ENCODE peak calls at places on chromosome 3, in nine cellular contexts. F, P, T, M, I, R, A, G and V are unnamed samples.

GRCh38 chr3:24344784-24345439 is 149.7 kb downstream of the THRB start:
- DNase-seq in F (no peak), P (no peak), T (no peak), M (no peak), I (no peak), R (no peak), A (no peak), G (no peak), V (no peak)

GRCh38 chr3:5122741-5123706 is 932 bp downstream of the ARL8B start:
- DNase-seq in F (peak; percentile 78), P (no peak), T (peak; percentile 46), M (peak; percentile 62), I (peak; percentile 68), R (no peak), A (peak; percentile 32), G (peak; percentile 79), V (peak; percentile 36)

GRCh38 chr3:191158247-191158646 is 40.8 kb upstream of the OSTN start:
- DNase-seq in F (no peak), P (no peak), T (no peak), M (no peak), I (no peak), R (no peak), A (no peak), G (no peak), V (no peak)

GRCh38 chr3:113631143-113631542 is 65.3 kb downstream of the USF3 start:
- DNase-seq in F (no peak), P (no peak), T (no peak), M (no peak), I (no peak), R (no peak), A (no peak), G (no peak), V (no peak)

GRCh38 chr3:108552267-108553159 is 36.7 kb downstream of the CIP2A start:
- DNase-seq in F (no peak), P (peak; percentile 17), T (peak; percentile 29), M (peak; percentile 11), I (no peak), R (peak; percentile 19), A (no peak), G (peak; percentile 69), V (no peak)

GRCh38 chr3:188212308-188212969 is 58.5 kb downstream of the LPP start:
- DNase-seq in F (no peak), P (no peak), T (no peak), M (no peak), I (peak; percentile 83), R (no peak), A (no peak), G (peak; percentile 46), V (no peak)

GRCh38 chr3:52077900-52078299 is 21.5 kb upstream of the DUSP7 start:
- DNase-seq in F (no peak), P (no peak), T (no peak), M (no peak), I (no peak), R (no peak), A (no peak), G (no peak), V (no peak)

GRCh38 chr3:29274667-29275066 is 6.2 kb upstream of the RBMS3 start:
- DNase-seq in F (no peak), P (no peak), T (no peak), M (no peak), I (no peak), R (no peak), A (no peak), G (no peak), V (no peak)

GRCh38 chr3:156814295-156814694 is 11.9 kb upstream of the LEKR1 start:
- DNase-seq in F (no peak), P (no peak), T (no peak), M (no peak), I (no peak), R (no peak), A (no peak), G (no peak), V (no peak)

GRCh38 chr3:101781166-101781565 is 2.2 kb downstream of the NXPE3 start:
- DNase-seq in F (no peak), P (no peak), T (no peak), M (no peak), I (no peak), R (no peak), A (no peak), G (peak; percentile 13), V (no peak)

GRCh38 chr3:18891641-18892040 is 256.7 kb upstream of the KCNH8 start:
- DNase-seq in F (no peak), P (no peak), T (no peak), M (no peak), I (no peak), R (no peak), A (no peak), G (no peak), V (no peak)

GRCh38 chr3:123314409-123315270 is 112.9 kb downstream of the SEC22A start:
- DNase-seq in F (no peak), P (no peak), T (no peak), M (no peak), I (no peak), R (no peak), A (no peak), G (peak; percentile 99), V (no peak)

GRCh38 chr3:48155122-48155521 is 33.1 kb downstream of the CDC25A start:
- DNase-seq in F (no peak), P (no peak), T (no peak), M (no peak), I (no peak), R (peak; percentile 69), A (no peak), G (no peak), V (no peak)

GRCh38 chr3:8443829-8444791 is 57.5 kb upstream of the LMCD1 start:
- DNase-seq in F (peak; percentile 91), P (peak; percentile 93), T (peak; percentile 97), M (peak; percentile 76), I (peak; percentile 86), R (peak; percentile 63), A (peak; percentile 88), G (peak; percentile 90), V (peak; percentile 94)

GRCh38 chr3:61562042-61562809 is 855 bp downstream of the PTPRG start:
- DNase-seq in F (peak; percentile 68), P (no peak), T (peak; percentile 8), M (peak; percentile 74), I (peak; percentile 65), R (no peak), A (peak; percentile 13), G (no peak), V (no peak)

DNA sequence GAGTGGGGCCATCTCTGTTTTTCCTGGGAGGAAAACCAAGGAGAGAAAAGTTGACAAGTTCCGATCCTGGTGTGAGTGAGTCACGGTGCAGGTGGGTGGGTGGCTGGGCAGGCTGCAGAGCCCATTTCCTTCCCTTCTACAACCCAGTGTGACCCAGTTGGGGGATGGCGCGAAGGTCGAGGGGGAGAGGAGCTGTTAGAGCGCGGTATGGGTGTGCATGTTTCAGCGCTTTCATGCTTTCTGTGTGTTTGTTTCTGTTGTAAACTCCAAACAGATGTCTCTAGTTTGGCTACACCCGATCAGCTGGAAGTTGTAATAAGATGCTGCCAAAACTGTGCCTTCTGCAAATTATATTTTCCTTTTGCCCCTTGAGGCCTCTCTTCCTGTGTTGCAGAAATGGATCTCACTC is 3.8 kb downstream of the FAM43A start:
- DNase-seq in F (no peak), P (no peak), T (no peak), M (no peak), I (no peak), R (no peak), A (no peak), G (no peak), V (peak; percentile 24)
- TF ChIP-seq POLR2AphosphoS5 in F (no peak), P (peak; percentile 11), T (no peak), M (no peak), I (peak; percentile 25), R (no peak), A (no peak), G (no peak), V (no peak)

DNA sequence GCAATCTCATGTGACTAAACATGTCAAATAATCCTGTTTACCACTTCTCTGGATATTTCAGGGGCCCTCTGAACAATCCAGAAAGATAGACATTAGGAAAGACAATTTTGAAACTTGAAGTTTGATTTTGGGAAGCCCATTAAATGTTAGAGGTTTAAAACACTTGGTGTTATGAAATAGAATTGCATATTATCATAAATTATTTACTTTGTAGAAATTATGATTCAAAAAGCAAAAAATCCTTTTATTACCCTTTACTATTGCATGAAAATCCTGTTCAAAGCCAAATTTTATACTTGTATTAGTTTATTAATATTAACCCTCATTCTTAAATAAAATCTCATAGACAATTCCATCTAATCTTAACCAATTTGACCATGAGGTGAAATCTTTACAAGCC is 1091.5 kb upstream of the ALCAM start:
- DNase-seq in F (no peak), P (no peak), T (no peak), M (no peak), I (no peak), R (no peak), A (no peak), G (no peak), V (no peak)
- H3K27ac ChIP-seq in F (no peak overlapping the region), P (no peak overlapping the region), T (no peak overlapping the region), M (no peak overlapping the region), I (no peak overlapping the region), R (no peak overlapping the region), A (no peak overlapping the region), G (no peak overlapping the region), V (no peak overlapping the region)

GRCh38 chr3:13416002-13416793 is 3.9 kb downstream of the NUP210 start:
- DNase-seq in F (no peak), P (no peak), T (no peak), M (no peak), I (no peak), R (no peak), A (no peak), G (peak; percentile 69), V (no peak)

GRCh38 chr3:13408890-13409289 is 11.2 kb downstream of the NUP210 start:
- DNase-seq in F (no peak), P (no peak), T (no peak), M (no peak), I (no peak), R (no peak), A (no peak), G (no peak), V (no peak)

GRCh38 chr3:13411186-13411860 is 8.8 kb downstream of the NUP210 start:
- DNase-seq in F (no peak), P (no peak), T (no peak), M (no peak), I (peak; percentile 36), R (no peak), A (no peak), G (no peak), V (no peak)

GRCh38 chr3:13415236-13416001 is 4.7 kb downstream of the NUP210 start:
- DNase-seq in F (no peak), P (no peak), T (no peak), M (no peak), I (no peak), R (no peak), A (no peak), G (no peak), V (no peak)

GRCh38 chr3:13414040-13414729 is 5.9 kb downstream of the NUP210 start:
- DNase-seq in F (no peak), P (no peak), T (no peak), M (no peak), I (no peak), R (no peak), A (peak; percentile 77), G (no peak), V (peak; percentile 56)
- H3K4me1 ChIP-seq in F (peaks cover 4% of the 10 kb centered on the region), P (peaks cover 6% of the 10 kb centered on the region), T (peaks cover 2% of the 10 kb centered on the region), M (peaks cover 25% of the 10 kb centered on the region), I (no peaks in the 10 kb centered on the region), R (peaks cover 64% of the 10 kb centered on the region), A (peaks cover 4% of the 10 kb centered on the region), G (peaks cover 12% of the 10 kb centered on the region), V (peaks cover 7% of the 10 kb centered on the region)

DNA sequence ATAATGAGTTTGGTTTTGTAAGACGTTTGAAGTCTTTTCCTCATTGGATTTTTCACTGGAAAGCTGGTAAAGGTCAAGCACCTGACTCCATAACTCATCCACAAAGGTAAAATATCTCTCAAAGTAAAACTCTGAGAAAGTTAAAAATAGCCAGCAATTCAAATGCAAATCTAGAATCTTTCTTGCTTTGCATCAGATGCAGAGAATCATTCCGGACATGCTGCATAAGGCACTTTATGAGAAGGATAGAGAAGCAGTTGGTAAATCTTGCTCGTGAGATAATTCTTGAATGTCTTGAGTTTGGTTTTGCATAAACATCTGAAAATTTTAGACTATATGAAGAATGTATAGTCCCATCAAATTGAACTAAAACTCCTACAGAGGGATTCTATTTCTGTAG is 9.1 kb downstream of the KCNMB2 start:
- DNase-seq in F (no peak), P (no peak), T (no peak), M (no peak), I (no peak), R (no peak), A (no peak), G (no peak), V (no peak)
- TF ChIP-seq POLR2AphosphoS5 in F (no peak), P (no peak), T (no peak), M (no peak), I (no peak), R (no peak), A (no peak), G (no peak), V (no peak)